ENCODE peak calls at places on chromosome 5, in six cellular contexts. Q is SK-N-SH, C is K562, W is HepG2, J is HCT116, X is endothelial cell of umbilical vein. F is an unnamed sample.

GRCh38 chr5:3751846-3752245 is 156.2 kb downstream of the IRX1 start:
- DNase-seq in Q (no peak), C (no peak), W (no peak), J (no peak), X (no peak), F (no peak)

GRCh38 chr5:107557051-107557658 is 113.6 kb downstream of the EFNA5 start:
- DNase-seq in Q (no peak), C (no peak), W (no peak), J (peak; percentile 59), X (no peak), F (peak; percentile 76)

GRCh38 chr5:93721045-93721444 is 20.4 kb downstream of the POU5F2 start:
- DNase-seq in Q (no peak), C (no peak), W (no peak), J (no peak), X (no peak), F (no peak)

GRCh38 chr5:132445930-132446329 is 44.6 kb downstream of the IRF1 start:
- DNase-seq in Q (no peak), C (no peak), W (no peak), J (no peak), X (no peak), F (no peak)

GRCh38 chr5:68303038-68303738 is 87.6 kb downstream of the PIK3R1 start:
- DNase-seq in Q (peak; percentile 20), C (no peak), W (no peak), J (no peak), X (no peak), F (no peak)

GRCh38 chr5:79922626-79923025 is 68.4 kb downstream of the MTX3 start:
- DNase-seq in Q (no peak), C (no peak), W (no peak), J (no peak), X (no peak), F (no peak)

GRCh38 chr5:110258460-110258859 is 468.0 kb downstream of the TMEM232 start:
- DNase-seq in Q (no peak), C (no peak), W (no peak), J (no peak), X (no peak), F (no peak)

GRCh38 chr5:115271295-115272060 is 8.8 kb upstream of the PGGT1B start:
- DNase-seq in Q (no peak), C (no peak), W (no peak), J (no peak), X (no peak), F (no peak)

GRCh38 chr5:61228691-61229280 is 66.5 kb upstream of the SMIM15 start:
- DNase-seq in Q (no peak), C (no peak), W (no peak), J (no peak), X (peak; percentile 24), F (no peak)

GRCh38 chr5:36206913-36207312 is 34.8 kb downstream of the NADK2 start:
- DNase-seq in Q (no peak), C (no peak), W (no peak), J (no peak), X (no peak), F (no peak)

GRCh38 chr5:16626696-16627264 is 10.0 kb upstream of the RETREG1 start:
- DNase-seq in Q (no peak), C (no peak), W (no peak), J (no peak), X (no peak), F (no peak)

GRCh38 chr5:2995035-2995434 is 243.6 kb upstream of the IRX2 start:
- DNase-seq in Q (no peak), C (no peak), W (no peak), J (no peak), X (no peak), F (no peak)

GRCh38 chr5:123094227-123094918 is 5.3 kb downstream of the PRDM6 start:
- DNase-seq in Q (peak; percentile 62), C (no peak), W (no peak), J (no peak), X (no peak), F (peak; percentile 17)

GRCh38 chr5:10351199-10351881 is 2.2 kb upstream of the MARCHF6 start:
- DNase-seq in Q (no peak), C (no peak), W (peak; percentile 41), J (no peak), X (peak; percentile 40), F (no peak)

GRCh38 chr5:7856855-7857254 is 5.9 kb upstream of the CFAP90 start:
- DNase-seq in Q (peak; percentile 65), C (peak; percentile 34), W (peak; percentile 38), J (peak; percentile 15), X (peak; percentile 13), F (peak; percentile 85)

GRCh38 chr5:130055572-130055971 is 151.3 kb downstream of the CHSY3 start:
- DNase-seq in Q (no peak), C (no peak), W (no peak), J (no peak), X (no peak), F (no peak)

GRCh38 chr5:55364537-55365055 is 56.8 kb downstream of the MTREX start:
- DNase-seq in Q (no peak), C (no peak), W (no peak), J (no peak), X (no peak), F (no peak)

GRCh38 chr5:38339446-38339845 is 81.1 kb downstream of the EGFLAM start:
- DNase-seq in Q (no peak), C (no peak), W (no peak), J (no peak), X (no peak), F (no peak)

GRCh38 chr5:65126670-65127069 is 355.1 kb downstream of the ADAMTS6 start:
- DNase-seq in Q (no peak), C (no peak), W (no peak), J (no peak), X (no peak), F (no peak)

DNA sequence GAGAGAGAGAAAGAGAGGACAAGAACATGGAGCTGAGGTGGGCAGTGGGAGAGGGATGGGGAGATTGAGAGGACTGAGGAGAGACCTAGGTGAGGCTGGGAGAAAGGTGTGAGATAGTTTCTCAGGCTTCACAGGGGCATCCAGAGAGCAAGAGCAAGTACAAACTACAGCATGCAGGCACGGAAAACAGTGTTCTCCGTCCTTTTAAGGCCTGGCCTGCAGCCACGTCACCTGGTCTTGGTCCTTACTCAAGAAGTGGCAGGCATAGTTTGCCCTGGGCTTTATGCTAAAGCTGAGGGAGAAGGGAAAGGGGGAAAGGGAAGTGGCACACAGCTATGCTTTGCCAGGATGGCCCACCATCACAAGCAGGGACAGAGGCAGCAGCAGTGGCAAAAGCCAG is 65.7 kb downstream of the SIL1 start:
- DNase-seq in Q (no peak), C (no peak), W (no peak), J (no peak), X (no peak), F (no peak)
- TF ChIP-seq POLR2AphosphoS5 in Q (no peak), C (no peak), W (no peak), J (no peak), X (no peak), F (no peak)

GRCh38 chr5:171365351-171365750 is 22.3 kb upstream of the NPM1 start:
- DNase-seq in Q (no peak), C (peak; percentile 47), W (peak; percentile 15), J (no peak), X (peak; percentile 34), F (peak; percentile 79)
- H3K4me2 ChIP-seq in Q (no peak overlapping the region), C (no peak overlapping the region), W (no peak overlapping the region), J (peak overlapping the region; percentile 33), X (no peak overlapping the region), F (no peak overlapping the region)

DNA sequence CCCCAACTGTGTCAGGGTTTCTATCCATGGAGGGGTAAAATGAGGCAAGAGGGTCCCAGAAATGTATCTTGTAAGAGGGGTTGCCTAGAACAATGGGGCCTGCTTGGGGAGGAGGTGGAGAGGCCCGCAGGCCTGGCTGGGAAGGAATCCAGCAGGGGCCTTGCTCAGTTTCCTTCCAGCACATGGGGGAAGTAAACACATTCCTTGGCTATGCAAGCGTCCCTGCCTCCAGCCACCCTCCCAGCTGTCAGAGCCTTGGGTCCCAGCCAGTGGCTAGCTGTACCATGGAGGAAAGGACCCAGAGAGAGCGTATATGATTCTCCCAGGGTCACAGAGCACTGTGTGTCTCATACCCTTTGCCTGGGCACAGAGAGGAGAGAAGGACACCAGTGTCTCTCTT is 71.1 kb upstream of the IL17B start:
- DNase-seq in Q (no peak), C (no peak), W (no peak), J (no peak), X (peak; percentile 96), F (no peak)
- TF ChIP-seq POLR2AphosphoS5 in Q (no peak), C (no peak), W (no peak), J (no peak), X (peak; percentile 82), F (no peak)

GRCh38 chr5:141495456-141495811 is 6.6 kb downstream of the PCDHGC5 start:
- DNase-seq in Q (no peak), C (no peak), W (no peak), J (no peak), X (no peak), F (no peak)
- H3K4me2 ChIP-seq in Q (no peak overlapping the region), C (no peak overlapping the region), W (no peak overlapping the region), J (no peak overlapping the region), X (no peak overlapping the region), F (peak overlapping the region; percentile 79)

DNA sequence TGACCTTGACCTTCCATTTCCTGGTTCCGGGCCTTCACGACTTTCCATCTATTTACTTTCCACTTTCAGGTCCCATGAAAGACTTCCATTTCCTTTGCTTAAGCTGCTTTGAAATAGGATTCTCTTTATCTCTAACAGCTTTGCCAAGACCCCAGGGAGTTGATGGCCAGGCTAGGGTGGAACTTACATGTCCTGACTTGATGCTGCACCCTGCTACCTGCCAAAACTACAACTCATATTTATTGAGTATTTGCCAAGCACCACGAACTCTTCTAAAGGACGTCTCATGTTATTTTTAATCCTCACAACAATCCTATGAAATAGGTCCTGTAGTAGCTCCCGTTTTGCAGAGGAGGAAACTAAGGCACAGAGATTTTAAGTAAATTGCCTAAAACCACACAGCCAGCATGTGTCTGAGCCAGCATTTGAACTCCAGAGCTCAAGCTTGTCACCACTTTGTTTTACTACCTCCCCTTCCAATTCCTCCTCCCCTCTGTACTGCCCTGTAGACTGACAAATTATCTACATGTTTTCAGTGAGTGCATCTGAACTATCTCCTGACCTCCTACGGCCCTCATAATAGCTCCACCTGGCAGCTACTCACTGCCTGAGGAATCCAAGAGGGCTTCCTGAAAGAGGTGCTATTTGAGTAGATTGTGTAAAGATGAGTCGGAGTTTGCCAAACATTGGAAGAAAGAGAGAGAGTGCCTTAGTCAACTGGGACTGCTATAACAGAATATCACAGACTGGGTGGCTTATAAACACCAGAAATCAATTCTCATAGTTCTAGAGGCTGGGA is 38.4 kb upstream of the SMIM23 start:
- DNase-seq in Q (no peak), C (no peak), W (no peak), J (no peak), X (no peak), F (no peak)
- TF ChIP-seq POLR2AphosphoS5 in Q (no peak), C (no peak), W (no peak), J (no peak), X (no peak), F (no peak)

DNA sequence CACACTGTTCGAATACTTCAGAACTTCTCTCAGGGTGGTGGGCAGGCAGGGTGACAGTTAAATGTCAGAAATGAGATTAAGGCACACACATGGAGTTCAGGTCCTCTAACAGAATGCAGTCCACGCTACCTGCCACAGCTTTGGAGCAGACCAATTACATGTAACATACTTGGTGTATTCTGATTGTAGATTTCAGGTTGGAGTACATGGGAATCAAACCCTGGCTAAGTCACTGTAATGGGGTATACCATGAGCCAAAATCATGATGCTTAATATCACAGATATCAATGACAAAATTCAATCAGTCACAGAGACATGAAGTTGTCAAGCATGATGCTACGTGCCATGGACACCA is 48.9 kb downstream of the MEF2C start:
- DNase-seq in Q (no peak), C (no peak), W (no peak), J (no peak), X (no peak), F (no peak)
- H3K4me2 ChIP-seq in Q (no peak overlapping the region), C (no peak overlapping the region), W (no peak overlapping the region), J (no peak overlapping the region), X (peak overlapping the region; percentile 74), F (no peak overlapping the region)

F was measured in GM23338.